ENCODE peak calls at places on chromosome 9, in six cellular contexts. L, J, H, G, E and V are unnamed samples.

GRCh38 chr9:26904070-26904469 is 11.5 kb upstream of the CAAP1 start:
- DNase-seq in H (no peak), E (no peak), G (no peak), L (no peak), J (no peak), V (no peak)

GRCh38 chr9:125466356-125466855 is 204.8 kb downstream of the GAPVD1 start:
- DNase-seq in L (no peak), J (no peak), H (no peak), E (no peak), G (no peak), V (no peak)

GRCh38 chr9:86700601-86701000 is 246.7 kb downstream of the GAS1 start:
- DNase-seq in E (peak), H (no peak), G (no peak), L (no peak), J (no peak), V (no peak)

GRCh38 chr9:134259708-134260107 is 66.5 kb upstream of the RXRA start:
- DNase-seq in H (no peak), G (no peak), E (no peak), J (no peak), L (no peak), V (no peak)

GRCh38 chr9:123401879-123402513 is 46.0 kb downstream of the CRB2 start:
- DNase-seq in E (no peak), G (no peak), H (peak), L (no peak), J (peak), V (no peak)

GRCh38 chr9:124782661-124783574 is 6.0 kb downstream of the OLFML2A start:
- DNase-seq in J (no peak), L (no peak), G (no peak), E (no peak), H (no peak), V (no peak)

GRCh38 chr9:74946686-74947085 is 6.0 kb downstream of the C9orf40 start:
- DNase-seq in L (no peak), G (no peak), E (no peak), H (no peak), J (no peak), V (no peak)

GRCh38 chr9:96596601-96597111 is 23.0 kb downstream of the CDC14B start:
- DNase-seq in H (no peak), L (no peak), G (no peak), E (no peak), J (no peak), V (no peak)

GRCh38 chr9:134629586-134630392 is 11.8 kb upstream of the COL5A1 start:
- DNase-seq in L (peak), G (no peak), J (no peak), H (no peak), E (no peak), V (no peak)